ENCODE peak calls at places on chromosomes 11 and 22, in four cellular contexts. O is brain microvascular endothelial cell, T is astrocyte, X is COR-L47. Z is an unnamed sample.

GRCh38 chr22:49604732-49605302 is 222.9 kb downstream of the BRD1 start:
- DNase-seq in O (no peak), T (no peak), X (no peak), Z (no peak)

GRCh38 chr11:86508604-86509471 is 134.2 kb downstream of the CCDC81 start:
- DNase-seq in X (no peak), O (no peak), T (peak; percentile 39), Z (no peak)

GRCh38 chr11:34146866-34147265 is 41.4 kb downstream of the NAT10 start:
- DNase-seq in O (no peak), T (no peak), X (no peak), Z (no peak)

GRCh38 chr22:44735518-44736428 is 16.6 kb upstream of the ARHGAP8 start:
- DNase-seq in X (peak; percentile 35), T (no peak), O (peak; percentile 25), Z (peak; percentile 61)

GRCh38 chr11:94150056-94150455 is 21.4 kb downstream of the PANX1 start:
- DNase-seq in O (no peak), T (no peak), X (no peak), Z (no peak)

GRCh38 chr11:71962428-71963038 is 33.7 kb downstream of the RNF121 start:
- DNase-seq in T (peak; percentile 72), X (no peak), O (no peak), Z (peak; percentile 41)

GRCh38 chr11:34223021-34223813 is 117.8 kb downstream of the NAT10 start:
- DNase-seq in O (peak; percentile 50), X (no peak), T (peak; percentile 91), Z (no peak)

GRCh38 chr11:119626197-119626909 is 102.6 kb downstream of the NECTIN1 start:
- DNase-seq in T (no peak), O (no peak), X (no peak), Z (no peak)

GRCh38 chr22:37100589-37101127 is 8.9 kb downstream of the TMPRSS6 start:
- DNase-seq in O (no peak), T (no peak), X (no peak), Z (no peak)

GRCh38 chr11:10413268-10413667 is 41.8 kb upstream of the AMPD3 start:
- DNase-seq in O (peak; percentile 36), X (peak; percentile 42), T (no peak), Z (peak; percentile 24)

GRCh38 chr11:11215058-11215815 is 137.8 kb downstream of the CSNK2A3 start:
- DNase-seq in T (no peak), X (no peak), O (no peak), Z (no peak)

GRCh38 chr11:117898059-117898458 is 21.6 kb upstream of the FXYD6 start:
- DNase-seq in T (no peak), X (no peak), O (no peak), Z (no peak)

GRCh38 chr11:40403321-40403720 is 1056.1 kb downstream of the LRRC4C start:
- DNase-seq in X (no peak), O (no peak), T (peak; percentile 12), Z (no peak)

GRCh38 chr11:76791861-76792260 is 8.7 kb downstream of the TSKU start:
- DNase-seq in X (no peak), T (peak; percentile 73), O (peak; percentile 79), Z (no peak)

GRCh38 chr11:18634140-18635032 is at the start of gene SPTY2D1:
- DNase-seq in O (peak; percentile 100), T (peak; percentile 98), X (peak; percentile 99), Z (peak; percentile 94)

GRCh38 chr11:125263268-125263790 is 98.8 kb downstream of the PKNOX2 start:
- DNase-seq in O (peak; percentile 100), T (peak; percentile 99), X (peak; percentile 40), Z (no peak)

GRCh38 chr11:10770626-10771254 is 19.7 kb downstream of the CTR9 start:
- DNase-seq in O (peak; percentile 50), T (peak; percentile 23), X (peak; percentile 24), Z (no peak)